ENCODE peak calls at places on chromosomes 2 and 18, in eight cellular contexts. F, P, M, W, X, L, J and Q are unnamed samples.

GRCh38 chr2:171237754-171238505 is 77.2 kb upstream of the TLK1 start:
- DNase-seq in F (no peak), P (no peak), M (no peak), W (no peak), X (no peak), L (no peak), J (no peak), Q (no peak)

GRCh38 chr2:29627366-29627765 is 294.0 kb downstream of the ALK start:
- DNase-seq in F (peak), P (peak), M (no peak), W (no peak), X (no peak), L (peak), J (no peak), Q (peak)

GRCh38 chr2:56687169-56687568 is 503.4 kb downstream of the CCDC85A start:
- DNase-seq in F (no peak), P (no peak), M (no peak), W (no peak), X (no peak), L (peak), J (no peak), Q (peak)

GRCh38 chr2:60849165-60849564 is 32.2 kb upstream of the REL start:
- DNase-seq in F (no peak), P (peak), M (no peak), W (no peak), X (no peak), L (peak), J (no peak), Q (peak)

GRCh38 chr18:12086249-12086648 is 7.4 kb upstream of the ANKRD62 start:
- DNase-seq in F (no peak), P (no peak), M (no peak), W (no peak), X (no peak), L (no peak), J (no peak), Q (no peak)

GRCh38 chr18:78814766-78815165 is 164.9 kb upstream of the SALL3 start:
- DNase-seq in F (no peak), P (no peak), M (peak), W (no peak), X (no peak), L (no peak), J (peak), Q (no peak)

GRCh38 chr2:150548527-150548926 is 61.1 kb upstream of the RND3 start:
- DNase-seq in F (no peak), P (peak), M (peak), W (no peak), X (no peak), L (peak), J (no peak), Q (no peak)

GRCh38 chr2:47497843-47498460 is 95.0 kb downstream of the MSH2 start:
- DNase-seq in F (no peak), P (no peak), M (no peak), W (no peak), X (no peak), L (no peak), J (no peak), Q (no peak)

GRCh38 chr18:47772374-47773248 is 157.8 kb downstream of the SMAD2 start:
- DNase-seq in F (peak), P (peak), M (peak), W (peak), X (peak), L (peak), J (no peak), Q (peak)

GRCh38 chr2:46657042-46657504 is 177.7 kb downstream of the TMEM247 start:
- DNase-seq in F (no peak), P (peak), M (peak), W (no peak), X (peak), L (peak), J (peak), Q (peak)

GRCh38 chr2:214127178-214127970 is 283.5 kb upstream of the VWC2L start:
- DNase-seq in F (peak), P (peak), M (peak), W (no peak), X (no peak), L (peak), J (no peak), Q (peak)

GRCh38 chr2:100876231-100876860 is 56.4 kb downstream of the NPAS2 start:
- DNase-seq in F (no peak), P (no peak), M (no peak), W (no peak), X (no peak), L (no peak), J (no peak), Q (no peak)

GRCh38 chr18:32552421-32553030 is 81.8 kb upstream of the GAREM1 start:
- DNase-seq in F (peak), P (peak), M (peak), W (peak), X (peak), L (peak), J (peak), Q (peak)

GRCh38 chr18:70384181-70384790 is 95.4 kb downstream of the SOCS6 start:
- DNase-seq in F (peak), P (peak), M (peak), W (no peak), X (peak), L (peak), J (no peak), Q (peak)

GRCh38 chr2:11710632-11711381 is 35.6 kb upstream of the LPIN1 start:
- DNase-seq in F (no peak), P (peak), M (no peak), W (no peak), X (peak), L (no peak), J (no peak), Q (peak)

GRCh38 chr2:25521126-25521525 is 152.3 kb downstream of the DTNB start:
- DNase-seq in F (no peak), P (peak), M (no peak), W (no peak), X (no peak), L (peak), J (no peak), Q (no peak)

GRCh38 chr2:8241317-8241716 is 440.5 kb upstream of the ID2 start:
- DNase-seq in F (no peak), P (no peak), M (no peak), W (no peak), X (no peak), L (no peak), J (no peak), Q (no peak)

GRCh38 chr2:238155051-238155760 is 3.6 kb upstream of the ERFE start:
- DNase-seq in F (peak), P (peak), M (no peak), W (no peak), X (no peak), L (peak), J (no peak), Q (peak)

GRCh38 chr2:119943058-119943457 is 69.8 kb upstream of the EPB41L5 start:
- DNase-seq in F (peak), P (peak), M (no peak), W (no peak), X (no peak), L (no peak), J (no peak), Q (peak)

GRCh38 chr2:141417246-141417797 is 713.5 kb downstream of the LRP1B start:
- DNase-seq in F (no peak), P (no peak), M (no peak), W (no peak), X (no peak), L (peak), J (no peak), Q (no peak)

GRCh38 chr2:23614701-23615100 is 229.7 kb downstream of the KLHL29 start:
- DNase-seq in F (no peak), P (no peak), M (peak), W (no peak), X (no peak), L (no peak), J (no peak), Q (no peak)

GRCh38 chr2:144354953-144355352 is 165.0 kb downstream of the ZEB2 start:
- DNase-seq in F (no peak), P (peak), M (no peak), W (no peak), X (no peak), L (peak), J (no peak), Q (no peak)

GRCh38 chr18:22309191-22309590 is 108.5 kb downstream of the CTAGE1 start:
- DNase-seq in F (no peak), P (peak), M (no peak), W (no peak), X (no peak), L (peak), J (no peak), Q (peak)

GRCh38 chr2:216051350-216051749 is 30.3 kb downstream of the PECR start:
- DNase-seq in F (no peak), P (no peak), M (peak), W (no peak), X (no peak), L (no peak), J (no peak), Q (no peak)

GRCh38 chr2:3566806-3567205 is 8.3 kb upstream of the RPS7 start:
- DNase-seq in F (no peak), P (no peak), M (no peak), W (no peak), X (no peak), L (no peak), J (no peak), Q (no peak)

GRCh38 chr18:57352271-57352701 is at the start of gene ST8SIA3:
- DNase-seq in F (no peak), P (no peak), M (peak), W (no peak), X (no peak), L (no peak), J (peak), Q (no peak)